ENCODE peak calls at places on chromosome 1, in ten cellular contexts. One of them, this sample, is unnamed.

GRCh38 chr1:217617120-217617519 is 13.8 kb downstream of the GPATCH2 start:
- DNase-seq in activated gamma-delta T cell: no peak
- DNase-seq in Calu3: no peak
- DNase-seq in tibial artery: no peak
- DNase-seq in HEK293T: no peak
- DNase-seq in activated T-helper 1 cell treated with Interleukin-2 at 50 U/mL for 16 hours: no peak
- DNase-seq in posterior vena cava: no peak
- DNase-seq in SK-N-SH: no peak
- DNase-seq in endothelial cell: no peak
- DNase-seq in stimulated activated CD4-positive, alpha-beta T cell treated with anti-CD3 and anti-CD28 coated beads, Interleukin-4, amount 100 ng/mL, for 1 hour: no peak
- DNase-seq in this sample: no peak

GRCh38 chr1:93814795-93815737 is 63.9 kb downstream of the DNTTIP2 start:
- DNase-seq in activated gamma-delta T cell: no peak
- DNase-seq in Calu3: no peak
- DNase-seq in tibial artery: no peak
- DNase-seq in HEK293T: no peak
- DNase-seq in activated T-helper 1 cell treated with Interleukin-2 at 50 U/mL for 16 hours: no peak
- DNase-seq in posterior vena cava: no peak
- DNase-seq in SK-N-SH: no peak
- DNase-seq in endothelial cell: no peak
- DNase-seq in stimulated activated CD4-positive, alpha-beta T cell treated with anti-CD3 and anti-CD28 coated beads, Interleukin-4, amount 100 ng/mL, for 1 hour: no peak
- DNase-seq in this sample: no peak

GRCh38 chr1:43541721-43542401 is 11.2 kb downstream of the PTPRF start:
- DNase-seq in activated gamma-delta T cell: no peak
- DNase-seq in Calu3: no peak
- DNase-seq in tibial artery: peak
- DNase-seq in HEK293T: no peak
- DNase-seq in activated T-helper 1 cell treated with Interleukin-2 at 50 U/mL for 16 hours: no peak
- DNase-seq in posterior vena cava: peak
- DNase-seq in SK-N-SH: no peak
- DNase-seq in endothelial cell: no peak
- DNase-seq in stimulated activated CD4-positive, alpha-beta T cell treated with anti-CD3 and anti-CD28 coated beads, Interleukin-4, amount 100 ng/mL, for 1 hour: no peak
- DNase-seq in this sample: no peak

GRCh38 chr1:6801998-6802397 is 16.7 kb downstream of the CAMTA1 start:
- DNase-seq in activated gamma-delta T cell: no peak
- DNase-seq in Calu3: no peak
- DNase-seq in tibial artery: no peak
- DNase-seq in HEK293T: no peak
- DNase-seq in activated T-helper 1 cell treated with Interleukin-2 at 50 U/mL for 16 hours: no peak
- DNase-seq in posterior vena cava: no peak
- DNase-seq in SK-N-SH: no peak
- DNase-seq in endothelial cell: no peak
- DNase-seq in stimulated activated CD4-positive, alpha-beta T cell treated with anti-CD3 and anti-CD28 coated beads, Interleukin-4, amount 100 ng/mL, for 1 hour: no peak
- DNase-seq in this sample: no peak

GRCh38 chr1:218369688-218370511 is 24.8 kb downstream of the TGFB2 start:
- DNase-seq in activated gamma-delta T cell: no peak
- DNase-seq in Calu3: no peak
- DNase-seq in tibial artery: no peak
- DNase-seq in HEK293T: no peak
- DNase-seq in activated T-helper 1 cell treated with Interleukin-2 at 50 U/mL for 16 hours: no peak
- DNase-seq in posterior vena cava: no peak
- DNase-seq in SK-N-SH: no peak
- DNase-seq in endothelial cell: no peak
- DNase-seq in stimulated activated CD4-positive, alpha-beta T cell treated with anti-CD3 and anti-CD28 coated beads, Interleukin-4, amount 100 ng/mL, for 1 hour: no peak
- DNase-seq in this sample: no peak

GRCh38 chr1:176802316-176802715 is 339.3 kb downstream of the PAPPA2 start:
- DNase-seq in activated gamma-delta T cell: no peak
- DNase-seq in Calu3: no peak
- DNase-seq in tibial artery: no peak
- DNase-seq in HEK293T: no peak
- DNase-seq in activated T-helper 1 cell treated with Interleukin-2 at 50 U/mL for 16 hours: no peak
- DNase-seq in posterior vena cava: no peak
- DNase-seq in SK-N-SH: no peak
- DNase-seq in endothelial cell: no peak
- DNase-seq in stimulated activated CD4-positive, alpha-beta T cell treated with anti-CD3 and anti-CD28 coated beads, Interleukin-4, amount 100 ng/mL, for 1 hour: no peak
- DNase-seq in this sample: no peak

GRCh38 chr1:23567629-23567995 is 8.3 kb upstream of the ID3 start:
- DNase-seq in activated gamma-delta T cell: no peak
- DNase-seq in Calu3: no peak
- DNase-seq in tibial artery: no peak
- DNase-seq in HEK293T: no peak
- DNase-seq in activated T-helper 1 cell treated with Interleukin-2 at 50 U/mL for 16 hours: no peak
- DNase-seq in posterior vena cava: no peak
- DNase-seq in SK-N-SH: no peak
- DNase-seq in endothelial cell: no peak
- DNase-seq in stimulated activated CD4-positive, alpha-beta T cell treated with anti-CD3 and anti-CD28 coated beads, Interleukin-4, amount 100 ng/mL, for 1 hour: no peak
- DNase-seq in this sample: no peak

GRCh38 chr1:115475252-115475651 is 137.2 kb upstream of the NGF start:
- DNase-seq in activated gamma-delta T cell: no peak
- DNase-seq in Calu3: no peak
- DNase-seq in tibial artery: no peak
- DNase-seq in HEK293T: no peak
- DNase-seq in activated T-helper 1 cell treated with Interleukin-2 at 50 U/mL for 16 hours: no peak
- DNase-seq in posterior vena cava: no peak
- DNase-seq in SK-N-SH: no peak
- DNase-seq in endothelial cell: no peak
- DNase-seq in stimulated activated CD4-positive, alpha-beta T cell treated with anti-CD3 and anti-CD28 coated beads, Interleukin-4, amount 100 ng/mL, for 1 hour: no peak
- DNase-seq in this sample: no peak

GRCh38 chr1:181089017-181089776 is 697 bp downstream of the IER5 start:
- DNase-seq in activated gamma-delta T cell: peak
- DNase-seq in Calu3: peak
- DNase-seq in tibial artery: no peak
- DNase-seq in HEK293T: no peak
- DNase-seq in activated T-helper 1 cell treated with Interleukin-2 at 50 U/mL for 16 hours: peak
- DNase-seq in posterior vena cava: peak
- DNase-seq in SK-N-SH: peak
- DNase-seq in endothelial cell: peak
- DNase-seq in stimulated activated CD4-positive, alpha-beta T cell treated with anti-CD3 and anti-CD28 coated beads, Interleukin-4, amount 100 ng/mL, for 1 hour: peak
- DNase-seq in this sample: no peak

GRCh38 chr1:24888061-24888970 is 41.8 kb downstream of the RUNX3 start:
- DNase-seq in activated gamma-delta T cell: no peak
- DNase-seq in Calu3: no peak
- DNase-seq in tibial artery: peak
- DNase-seq in HEK293T: no peak
- DNase-seq in activated T-helper 1 cell treated with Interleukin-2 at 50 U/mL for 16 hours: no peak
- DNase-seq in posterior vena cava: peak
- DNase-seq in SK-N-SH: no peak
- DNase-seq in endothelial cell: no peak
- DNase-seq in stimulated activated CD4-positive, alpha-beta T cell treated with anti-CD3 and anti-CD28 coated beads, Interleukin-4, amount 100 ng/mL, for 1 hour: no peak
- DNase-seq in this sample: no peak

GRCh38 chr1:232066521-232066920 is 439.9 kb downstream of the DISC1 start:
- DNase-seq in activated gamma-delta T cell: no peak
- DNase-seq in Calu3: no peak
- DNase-seq in tibial artery: no peak
- DNase-seq in HEK293T: no peak
- DNase-seq in activated T-helper 1 cell treated with Interleukin-2 at 50 U/mL for 16 hours: no peak
- DNase-seq in posterior vena cava: no peak
- DNase-seq in SK-N-SH: no peak
- DNase-seq in endothelial cell: no peak
- DNase-seq in stimulated activated CD4-positive, alpha-beta T cell treated with anti-CD3 and anti-CD28 coated beads, Interleukin-4, amount 100 ng/mL, for 1 hour: no peak
- DNase-seq in this sample: no peak

GRCh38 chr1:168084396-168085231 is 52.1 kb downstream of the GPR161 start:
- DNase-seq in activated gamma-delta T cell: peak
- DNase-seq in Calu3: peak
- DNase-seq in tibial artery: peak
- DNase-seq in HEK293T: peak
- DNase-seq in activated T-helper 1 cell treated with Interleukin-2 at 50 U/mL for 16 hours: peak
- DNase-seq in posterior vena cava: peak
- DNase-seq in SK-N-SH: peak
- DNase-seq in endothelial cell: peak
- DNase-seq in stimulated activated CD4-positive, alpha-beta T cell treated with anti-CD3 and anti-CD28 coated beads, Interleukin-4, amount 100 ng/mL, for 1 hour: peak
- DNase-seq in this sample: peak

GRCh38 chr1:199868777-199869176 is 158.7 kb upstream of the NR5A2 start:
- DNase-seq in activated gamma-delta T cell: no peak
- DNase-seq in Calu3: no peak
- DNase-seq in tibial artery: no peak
- DNase-seq in HEK293T: no peak
- DNase-seq in activated T-helper 1 cell treated with Interleukin-2 at 50 U/mL for 16 hours: no peak
- DNase-seq in posterior vena cava: no peak
- DNase-seq in SK-N-SH: no peak
- DNase-seq in endothelial cell: no peak
- DNase-seq in stimulated activated CD4-positive, alpha-beta T cell treated with anti-CD3 and anti-CD28 coated beads, Interleukin-4, amount 100 ng/mL, for 1 hour: no peak
- DNase-seq in this sample: no peak

GRCh38 chr1:167713330-167714081 is 8.3 kb upstream of the MPZL1 start:
- DNase-seq in activated gamma-delta T cell: no peak
- DNase-seq in Calu3: peak
- DNase-seq in tibial artery: no peak
- DNase-seq in HEK293T: no peak
- DNase-seq in activated T-helper 1 cell treated with Interleukin-2 at 50 U/mL for 16 hours: no peak
- DNase-seq in posterior vena cava: peak
- DNase-seq in SK-N-SH: peak
- DNase-seq in endothelial cell: peak
- DNase-seq in stimulated activated CD4-positive, alpha-beta T cell treated with anti-CD3 and anti-CD28 coated beads, Interleukin-4, amount 100 ng/mL, for 1 hour: peak
- DNase-seq in this sample: peak

GRCh38 chr1:184827600-184828368 is 73.1 kb upstream of the EDEM3 start:
- DNase-seq in activated gamma-delta T cell: no peak
- DNase-seq in Calu3: peak
- DNase-seq in tibial artery: no peak
- DNase-seq in HEK293T: no peak
- DNase-seq in activated T-helper 1 cell treated with Interleukin-2 at 50 U/mL for 16 hours: no peak
- DNase-seq in posterior vena cava: no peak
- DNase-seq in SK-N-SH: no peak
- DNase-seq in endothelial cell: no peak
- DNase-seq in stimulated activated CD4-positive, alpha-beta T cell treated with anti-CD3 and anti-CD28 coated beads, Interleukin-4, amount 100 ng/mL, for 1 hour: no peak
- DNase-seq in this sample: no peak

GRCh38 chr1:237239248-237239647 is 197.3 kb downstream of the RYR2 start:
- DNase-seq in activated gamma-delta T cell: no peak
- DNase-seq in Calu3: no peak
- DNase-seq in tibial artery: no peak
- DNase-seq in HEK293T: no peak
- DNase-seq in activated T-helper 1 cell treated with Interleukin-2 at 50 U/mL for 16 hours: no peak
- DNase-seq in posterior vena cava: no peak
- DNase-seq in SK-N-SH: no peak
- DNase-seq in endothelial cell: no peak
- DNase-seq in stimulated activated CD4-positive, alpha-beta T cell treated with anti-CD3 and anti-CD28 coated beads, Interleukin-4, amount 100 ng/mL, for 1 hour: no peak
- DNase-seq in this sample: no peak

GRCh38 chr1:48217861-48218260 is 4.7 kb upstream of the SLC5A9 start:
- DNase-seq in activated gamma-delta T cell: no peak
- DNase-seq in Calu3: no peak
- DNase-seq in tibial artery: no peak
- DNase-seq in HEK293T: no peak
- DNase-seq in activated T-helper 1 cell treated with Interleukin-2 at 50 U/mL for 16 hours: no peak
- DNase-seq in posterior vena cava: no peak
- DNase-seq in SK-N-SH: no peak
- DNase-seq in endothelial cell: no peak
- DNase-seq in stimulated activated CD4-positive, alpha-beta T cell treated with anti-CD3 and anti-CD28 coated beads, Interleukin-4, amount 100 ng/mL, for 1 hour: no peak
- DNase-seq in this sample: no peak

GRCh38 chr1:11331874-11332546 is 59.0 kb downstream of the UBIAD1 start:
- DNase-seq in activated gamma-delta T cell: no peak
- DNase-seq in Calu3: no peak
- DNase-seq in tibial artery: no peak
- DNase-seq in HEK293T: no peak
- DNase-seq in activated T-helper 1 cell treated with Interleukin-2 at 50 U/mL for 16 hours: no peak
- DNase-seq in posterior vena cava: no peak
- DNase-seq in SK-N-SH: no peak
- DNase-seq in endothelial cell: no peak
- DNase-seq in stimulated activated CD4-positive, alpha-beta T cell treated with anti-CD3 and anti-CD28 coated beads, Interleukin-4, amount 100 ng/mL, for 1 hour: no peak
- DNase-seq in this sample: no peak

GRCh38 chr1:62229932-62230331 is 35.3 kb downstream of the L1TD1 start:
- DNase-seq in activated gamma-delta T cell: no peak
- DNase-seq in Calu3: no peak
- DNase-seq in tibial artery: no peak
- DNase-seq in HEK293T: no peak
- DNase-seq in activated T-helper 1 cell treated with Interleukin-2 at 50 U/mL for 16 hours: no peak
- DNase-seq in posterior vena cava: no peak
- DNase-seq in SK-N-SH: peak
- DNase-seq in endothelial cell: no peak
- DNase-seq in stimulated activated CD4-positive, alpha-beta T cell treated with anti-CD3 and anti-CD28 coated beads, Interleukin-4, amount 100 ng/mL, for 1 hour: no peak
- DNase-seq in this sample: no peak

GRCh38 chr1:239125888-239126287 is 260.5 kb upstream of the CHRM3 start:
- DNase-seq in activated gamma-delta T cell: no peak
- DNase-seq in Calu3: no peak
- DNase-seq in tibial artery: no peak
- DNase-seq in HEK293T: no peak
- DNase-seq in activated T-helper 1 cell treated with Interleukin-2 at 50 U/mL for 16 hours: no peak
- DNase-seq in posterior vena cava: no peak
- DNase-seq in SK-N-SH: no peak
- DNase-seq in endothelial cell: no peak
- DNase-seq in stimulated activated CD4-positive, alpha-beta T cell treated with anti-CD3 and anti-CD28 coated beads, Interleukin-4, amount 100 ng/mL, for 1 hour: no peak
- DNase-seq in this sample: no peak

GRCh38 chr1:170598618-170599017 is 65.3 kb upstream of the PRRX1 start:
- DNase-seq in activated gamma-delta T cell: no peak
- DNase-seq in Calu3: no peak
- DNase-seq in tibial artery: no peak
- DNase-seq in HEK293T: no peak
- DNase-seq in activated T-helper 1 cell treated with Interleukin-2 at 50 U/mL for 16 hours: no peak
- DNase-seq in posterior vena cava: no peak
- DNase-seq in SK-N-SH: no peak
- DNase-seq in endothelial cell: no peak
- DNase-seq in stimulated activated CD4-positive, alpha-beta T cell treated with anti-CD3 and anti-CD28 coated beads, Interleukin-4, amount 100 ng/mL, for 1 hour: no peak
- DNase-seq in this sample: no peak

GRCh38 chr1:234212764-234213406 is 160.4 kb upstream of the COA6 start:
- DNase-seq in activated gamma-delta T cell: no peak
- DNase-seq in Calu3: peak
- DNase-seq in tibial artery: no peak
- DNase-seq in HEK293T: peak
- DNase-seq in activated T-helper 1 cell treated with Interleukin-2 at 50 U/mL for 16 hours: no peak
- DNase-seq in posterior vena cava: no peak
- DNase-seq in SK-N-SH: peak
- DNase-seq in endothelial cell: peak
- DNase-seq in stimulated activated CD4-positive, alpha-beta T cell treated with anti-CD3 and anti-CD28 coated beads, Interleukin-4, amount 100 ng/mL, for 1 hour: no peak
- DNase-seq in this sample: peak

This sample was measured in HuH-7.5.